ENCODE peak calls at places on chromosome 21, in eight cellular contexts. One of them, this sample, is unnamed.

GRCh38 chr21:36542312-36543101 is 62.6 kb upstream of the CLDN14 start:
- DNase-seq in colonic mucosa: no peak
- DNase-seq in breast epithelium: no peak
- DNase-seq in HFF-Myc: no peak
- DNase-seq in IMR-90: no peak
- DNase-seq in omental fat pad: no peak
- DNase-seq in OCI-LY7: peak; percentile 80
- DNase-seq in HT1080: no peak
- DNase-seq in this sample: no peak

GRCh38 chr21:34635307-34635706 is 20.4 kb upstream of the RCAN1 start:
- DNase-seq in colonic mucosa: no peak
- DNase-seq in breast epithelium: no peak
- DNase-seq in HFF-Myc: no peak
- DNase-seq in IMR-90: no peak
- DNase-seq in omental fat pad: no peak
- DNase-seq in OCI-LY7: no peak
- DNase-seq in HT1080: no peak
- DNase-seq in this sample: no peak

GRCh38 chr21:44756416-44757185 is 45.0 kb downstream of the UBE2G2 start:
- DNase-seq in colonic mucosa: no peak
- DNase-seq in breast epithelium: no peak
- DNase-seq in HFF-Myc: no peak
- DNase-seq in IMR-90: no peak
- DNase-seq in omental fat pad: no peak
- DNase-seq in OCI-LY7: no peak
- DNase-seq in HT1080: no peak
- DNase-seq in this sample: no peak

GRCh38 chr21:42942244-42942643 is 16.8 kb upstream of the ERVH48-1 start:
- DNase-seq in colonic mucosa: no peak
- DNase-seq in breast epithelium: no peak
- DNase-seq in HFF-Myc: no peak
- DNase-seq in IMR-90: no peak
- DNase-seq in omental fat pad: no peak
- DNase-seq in OCI-LY7: no peak
- DNase-seq in HT1080: peak; percentile 32
- DNase-seq in this sample: no peak

GRCh38 chr21:44640761-44641160 is 3.6 kb downstream of the KRTAP10-10 start:
- DNase-seq in colonic mucosa: no peak
- DNase-seq in breast epithelium: no peak
- DNase-seq in HFF-Myc: no peak
- DNase-seq in IMR-90: no peak
- DNase-seq in omental fat pad: no peak
- DNase-seq in OCI-LY7: no peak
- DNase-seq in HT1080: no peak
- DNase-seq in this sample: no peak

GRCh38 chr21:34813266-34813886 is 144.6 kb downstream of the CLIC6 start:
- DNase-seq in colonic mucosa: no peak
- DNase-seq in breast epithelium: no peak
- DNase-seq in HFF-Myc: no peak
- DNase-seq in IMR-90: peak; percentile 90
- DNase-seq in omental fat pad: no peak
- DNase-seq in OCI-LY7: no peak
- DNase-seq in HT1080: peak; percentile 85
- DNase-seq in this sample: peak; percentile 72

GRCh38 chr21:26877015-26877414 is 31.8 kb upstream of the ADAMTS1 start:
- DNase-seq in colonic mucosa: no peak
- DNase-seq in breast epithelium: no peak
- DNase-seq in HFF-Myc: no peak
- DNase-seq in IMR-90: no peak
- DNase-seq in omental fat pad: no peak
- DNase-seq in OCI-LY7: peak; percentile 1
- DNase-seq in HT1080: no peak
- DNase-seq in this sample: no peak

GRCh38 chr21:45211661-45212060 is 76.0 kb downstream of the POFUT2 start:
- DNase-seq in colonic mucosa: no peak
- DNase-seq in breast epithelium: no peak
- DNase-seq in HFF-Myc: no peak
- DNase-seq in IMR-90: no peak
- DNase-seq in omental fat pad: no peak
- DNase-seq in OCI-LY7: no peak
- DNase-seq in HT1080: no peak
- DNase-seq in this sample: no peak

GRCh38 chr21:28833181-28833580 is 159.5 kb downstream of the LTN1 start:
- DNase-seq in colonic mucosa: no peak
- DNase-seq in breast epithelium: no peak
- DNase-seq in HFF-Myc: no peak
- DNase-seq in IMR-90: peak; percentile 5
- DNase-seq in omental fat pad: no peak
- DNase-seq in OCI-LY7: no peak
- DNase-seq in HT1080: peak; percentile 7
- DNase-seq in this sample: no peak

GRCh38 chr21:26499475-26499874 is 73.6 kb downstream of the CYYR1 start:
- DNase-seq in colonic mucosa: no peak
- DNase-seq in breast epithelium: no peak
- DNase-seq in HFF-Myc: no peak
- DNase-seq in IMR-90: no peak
- DNase-seq in omental fat pad: no peak
- DNase-seq in OCI-LY7: no peak
- DNase-seq in HT1080: no peak
- DNase-seq in this sample: no peak

GRCh38 chr21:36747114-36747814 is 48.3 kb downstream of the SIM2 start:
- DNase-seq in colonic mucosa: no peak
- DNase-seq in breast epithelium: no peak
- DNase-seq in HFF-Myc: no peak
- DNase-seq in IMR-90: no peak
- DNase-seq in omental fat pad: no peak
- DNase-seq in OCI-LY7: no peak
- DNase-seq in HT1080: no peak
- DNase-seq in this sample: no peak

GRCh38 chr21:37593740-37594471 is 227.3 kb downstream of the DYRK1A start:
- DNase-seq in colonic mucosa: no peak
- DNase-seq in breast epithelium: no peak
- DNase-seq in HFF-Myc: no peak
- DNase-seq in IMR-90: no peak
- DNase-seq in omental fat pad: no peak
- DNase-seq in OCI-LY7: no peak
- DNase-seq in HT1080: no peak
- DNase-seq in this sample: no peak

GRCh38 chr21:26127918-26128317 is 42.7 kb downstream of the APP start:
- DNase-seq in colonic mucosa: no peak
- DNase-seq in breast epithelium: no peak
- DNase-seq in HFF-Myc: no peak
- DNase-seq in IMR-90: peak; percentile 69
- DNase-seq in omental fat pad: no peak
- DNase-seq in OCI-LY7: no peak
- DNase-seq in HT1080: peak; percentile 72
- DNase-seq in this sample: peak; percentile 53

GRCh38 chr21:38356898-38357297 is 100.1 kb downstream of the KCNJ15 start:
- DNase-seq in colonic mucosa: no peak
- DNase-seq in breast epithelium: no peak
- DNase-seq in HFF-Myc: no peak
- DNase-seq in IMR-90: no peak
- DNase-seq in omental fat pad: no peak
- DNase-seq in OCI-LY7: no peak
- DNase-seq in HT1080: no peak
- DNase-seq in this sample: no peak

GRCh38 chr21:37380349-37381323 is 14.1 kb downstream of the DYRK1A start:
- DNase-seq in colonic mucosa: peak; percentile 34
- DNase-seq in breast epithelium: peak; percentile 54
- DNase-seq in HFF-Myc: no peak
- DNase-seq in IMR-90: no peak
- DNase-seq in omental fat pad: no peak
- DNase-seq in OCI-LY7: no peak
- DNase-seq in HT1080: no peak
- DNase-seq in this sample: no peak